ENCODE peak calls at places on chromosomes 12 and 14, in six cellular contexts. C, J, Q, O, W and M are unnamed samples.

GRCh38 chr12:93653712-93654111 is 23.5 kb upstream of the CRADD start:
- DNase-seq in C (no peak), J (no peak), Q (no peak), O (no peak), W (no peak), M (no peak)

GRCh38 chr12:109831365-109831764 is 1.8 kb downstream of the TRPV4 start:
- DNase-seq in C (no peak), J (no peak), Q (no peak), O (no peak), W (no peak), M (no peak)

GRCh38 chr12:2129076-2129475 is 76.3 kb downstream of the CACNA1C start:
- DNase-seq in C (no peak), J (no peak), Q (no peak), O (no peak), W (no peak), M (peak; percentile 76)

GRCh38 chr14:78667141-78667540 is 497.0 kb downstream of the NRXN3 start:
- DNase-seq in C (no peak), J (no peak), Q (no peak), O (no peak), W (no peak), M (no peak)

GRCh38 chr12:24960222-24960855 is 11.4 kb upstream of the BCAT1 start:
- DNase-seq in C (peak; percentile 81), J (no peak), Q (peak; percentile 46), O (no peak), W (peak; percentile 10), M (peak; percentile 70)

GRCh38 chr12:4107436-4107878 is 166.1 kb upstream of the CCND2 start:
- DNase-seq in C (peak; percentile 80), J (no peak), Q (peak; percentile 66), O (peak; percentile 31), W (peak; percentile 33), M (peak; percentile 71)

GRCh38 chr12:46406352-46407027 is 33.9 kb upstream of the SLC38A2 start:
- DNase-seq in C (no peak), J (no peak), Q (no peak), O (no peak), W (no peak), M (no peak)

GRCh38 chr12:121579981-121580868 is 598 bp downstream of the KDM2B start:
- DNase-seq in C (peak; percentile 63), J (peak; percentile 79), Q (peak; percentile 90), O (peak; percentile 62), W (peak; percentile 48), M (peak; percentile 13)

GRCh38 chr14:102187044-102187443 is 47.3 kb downstream of the WDR20 start:
- DNase-seq in C (peak; percentile 26), J (no peak), Q (no peak), O (no peak), W (peak; percentile 63), M (peak; percentile 80)

GRCh38 chr12:129305851-129306250 is 452.6 kb downstream of the GLT1D1 start:
- DNase-seq in C (no peak), J (no peak), Q (no peak), O (no peak), W (no peak), M (no peak)

GRCh38 chr12:22527999-22528398 is 16.3 kb downstream of the C2CD5 start:
- DNase-seq in C (peak; percentile 54), J (no peak), Q (no peak), O (no peak), W (no peak), M (no peak)

GRCh38 chr12:38998887-38999482 is 93.6 kb upstream of the CPNE8 start:
- DNase-seq in C (no peak), J (peak; percentile 43), Q (no peak), O (no peak), W (no peak), M (no peak)

GRCh38 chr14:90381999-90382451 is 14.8 kb upstream of the CALM1 start:
- DNase-seq in C (peak; percentile 35), J (peak; percentile 70), Q (peak; percentile 49), O (no peak), W (no peak), M (peak; percentile 30)

GRCh38 chr12:108308432-108308831 is 30.7 kb downstream of the CMKLR1 start:
- DNase-seq in C (no peak), J (no peak), Q (no peak), O (no peak), W (no peak), M (no peak)

GRCh38 chr14:83044001-83044400 is 1510.3 kb upstream of the SEL1L start:
- DNase-seq in C (no peak), J (no peak), Q (no peak), O (no peak), W (no peak), M (peak; percentile 62)

GRCh38 chr12:53097207-53097563 is 282 bp upstream of the IGFBP6 start:
- DNase-seq in C (no peak), J (peak; percentile 9), Q (no peak), O (no peak), W (peak; percentile 19), M (no peak)

GRCh38 chr12:59119676-59120075 is 199.4 kb upstream of the LRIG3 start:
- DNase-seq in C (no peak), J (no peak), Q (no peak), O (no peak), W (no peak), M (peak; percentile 78)

GRCh38 chr14:89600950-89601826 is 184.2 kb upstream of the FOXN3 start:
- DNase-seq in C (peak; percentile 64), J (no peak), Q (no peak), O (no peak), W (no peak), M (no peak)

GRCh38 chr12:106147956-106148355 is 9.2 kb upstream of the NUAK1 start:
- DNase-seq in C (peak; percentile 44), J (peak; percentile 56), Q (no peak), O (no peak), W (no peak), M (no peak)

GRCh38 chr12:110641512-110641911 is 27.6 kb downstream of the TCTN1 start:
- DNase-seq in C (peak; percentile 16), J (no peak), Q (no peak), O (no peak), W (no peak), M (no peak)

GRCh38 chr12:67366530-67367196 is 97.5 kb downstream of the CAND1 start:
- DNase-seq in C (no peak), J (no peak), Q (no peak), O (no peak), W (peak; percentile 32), M (no peak)

GRCh38 chr12:54016478-54016964 is 7.7 kb downstream of the HOXC8 start:
- DNase-seq in C (no peak), J (no peak), Q (no peak), O (no peak), W (peak; percentile 70), M (no peak)

GRCh38 chr12:93829073-93829472 is 151.9 kb downstream of the CRADD start:
- DNase-seq in C (no peak), J (no peak), Q (no peak), O (no peak), W (no peak), M (no peak)

GRCh38 chr12:34403706-34404376 is 381.5 kb downstream of the ALG10 start:
- DNase-seq in C (no peak), J (no peak), Q (no peak), O (peak; percentile 3), W (no peak), M (no peak)